ENCODE peak calls at places on chromosome 11, in seven cellular contexts. T is foreskin fibroblast, X is HFF-Myc, V is body of pancreas, P is lower leg skin, Z is neural progenitor cell, G is fibroblast of mammary gland. S is an unnamed sample.

GRCh38 chr11:118078972-118079411 is 2.1 kb downstream of the TMPRSS4 start:
- DNase-seq in Z (no peak), X (no peak), V (no peak), P (no peak), T (no peak), G (no peak), S (no peak)

GRCh38 chr11:70270877-70271634 is 566 bp downstream of the PPFIA1 start:
- DNase-seq in P (no peak), Z (peak), X (no peak), T (peak), G (peak), V (peak), S (peak)

GRCh38 chr11:69830086-69830485 is 10.9 kb upstream of the FGF3 start:
- DNase-seq in V (no peak), Z (no peak), P (no peak), X (no peak), T (no peak), G (no peak), S (no peak)

GRCh38 chr11:60252709-60253108 is 9.8 kb upstream of the MS4A4E start:
- DNase-seq in X (no peak), G (no peak), Z (no peak), P (no peak), T (no peak), V (no peak), S (no peak)

GRCh38 chr11:125443767-125444311 is 52.2 kb downstream of the FEZ1 start:
- DNase-seq in G (no peak), X (no peak), Z (peak), V (no peak), T (no peak), P (no peak), S (no peak)

GRCh38 chr11:19241260-19242183 is 777 bp upstream of the E2F8 start:
- DNase-seq in V (peak), Z (peak), G (no peak), P (no peak), X (no peak), T (peak), S (peak)

GRCh38 chr11:69463892-69464620 is 17.4 kb upstream of the LINC01488 start:
- DNase-seq in T (no peak), V (no peak), P (no peak), Z (no peak), X (no peak), G (no peak), S (no peak)

GRCh38 chr11:33742249-33742851 is 6.1 kb upstream of the CD59 start:
- DNase-seq in T (peak), V (no peak), G (peak), X (no peak), Z (no peak), P (no peak), S (no peak)

GRCh38 chr11:77090046-77090372 is 12.6 kb upstream of the OMP start:
- DNase-seq in T (no peak), Z (no peak), V (no peak), P (no peak), X (no peak), G (no peak), S (no peak)
- TF ChIP-seq CTCF in T (no peak), Z (no peak), V (no peak), P (no peak), X (no peak), G (no peak), S (no peak)

GRCh38 chr11:64284048-64284961 is at the start of gene BAD:
- DNase-seq in T (peak), V (peak), X (no peak), P (peak), Z (peak), G (peak), S (peak)
- TF ChIP-seq CTCF in T (no peak), V (no peak), X (no peak), P (no peak), Z (no peak), G (no peak), S (no peak)

GRCh38 chr11:102007567-102008437 is 39.4 kb upstream of the CFAP300 start:
- DNase-seq in Z (peak), T (peak), X (peak), V (no peak), P (no peak), G (peak), S (no peak)
- TF ChIP-seq CTCF in Z (peak), T (no peak), X (peak), V (peak), P (no peak), G (peak), S (peak)

GRCh38 chr11:96134622-96135021 is 208.4 kb downstream of the MAML2 start:
- DNase-seq in V (no peak), P (no peak), G (no peak), Z (no peak), T (no peak), X (no peak), S (no peak)

GRCh38 chr11:96137357-96137756 is 205.6 kb downstream of the MAML2 start:
- DNase-seq in G (no peak), Z (no peak), V (no peak), X (no peak), T (no peak), P (no peak), S (no peak)

GRCh38 chr11:96132437-96132836 is 208.5 kb upstream of the MTMR2 start:
- DNase-seq in P (no peak), T (no peak), Z (no peak), G (no peak), V (no peak), X (no peak), S (no peak)

GRCh38 chr11:96139692-96140091 is 203.3 kb downstream of the MAML2 start:
- DNase-seq in X (no peak), V (no peak), G (no peak), Z (no peak), T (no peak), P (no peak), S (no peak)

DNA sequence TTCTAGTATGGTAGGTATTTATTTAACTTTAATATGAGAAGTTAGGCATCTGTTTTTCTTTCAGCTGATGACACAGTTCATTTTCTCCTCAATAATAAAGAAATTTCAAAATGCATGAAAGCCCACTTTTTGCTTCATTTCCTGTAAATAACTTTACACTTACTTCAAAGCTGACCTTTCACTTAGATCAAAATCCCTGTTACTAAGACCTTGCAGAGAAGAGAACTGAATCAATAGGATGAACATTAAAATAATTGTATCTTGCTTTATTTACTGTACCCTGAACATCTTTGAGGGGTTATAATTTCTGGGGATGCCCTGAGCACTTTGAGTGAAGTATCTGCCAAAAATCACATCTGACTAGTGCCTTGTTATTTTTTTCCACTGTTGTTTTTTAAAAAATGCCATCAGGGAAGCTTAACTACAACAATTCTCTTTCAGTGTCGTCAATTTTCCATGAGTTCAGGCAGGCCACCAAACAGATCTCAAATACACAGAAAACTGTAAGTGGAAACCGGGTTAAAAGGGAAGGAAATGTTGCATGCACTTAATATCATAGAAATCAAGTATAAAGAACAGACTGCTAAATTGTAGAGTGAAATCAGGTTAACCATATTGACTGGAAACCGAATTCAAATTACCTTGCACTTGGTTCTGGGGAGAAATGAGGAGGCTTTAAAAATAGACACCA is 206.2 kb downstream of the MAML2 start:
- DNase-seq in P (no peak), T (peak), X (no peak), V (no peak), G (no peak), Z (no peak), S (no peak)
- TF ChIP-seq CTCF in P (no peak), T (no peak), X (no peak), V (no peak), G (no peak), Z (no peak), S (no peak)

GRCh38 chr11:82494988-82495432 is 238.7 kb downstream of the FAM181B start:
- DNase-seq in Z (peak), V (peak), P (no peak), T (no peak), G (peak), X (no peak), S (no peak)
- TF ChIP-seq CTCF in Z (peak), V (peak), P (no peak), T (no peak), G (peak), X (no peak), S (no peak)

GRCh38 chr11:86288776-86289507 is 13.1 kb upstream of the HIKESHI start:
- DNase-seq in P (no peak), Z (no peak), V (no peak), G (no peak), X (no peak), T (peak), S (no peak)
- TF ChIP-seq CTCF in P (no peak), Z (no peak), V (no peak), G (no peak), X (no peak), T (no peak), S (no peak)

GRCh38 chr11:4546876-4547275 is 1.9 kb downstream of the OR52M1 start:
- DNase-seq in V (no peak), P (no peak), Z (no peak), X (no peak), T (no peak), G (no peak), S (no peak)

GRCh38 chr11:4551346-4551979 is 6.5 kb downstream of the OR52M1 start:
- DNase-seq in G (no peak), X (no peak), V (no peak), Z (peak), T (peak), P (no peak), S (no peak)
- TF ChIP-seq CTCF in G (peak), X (peak), V (no peak), Z (peak), T (no peak), P (no peak), S (peak)

GRCh38 chr11:2395856-2396255 is 4.7 kb upstream of the TSSC4 start:
- DNase-seq in X (no peak), G (no peak), Z (no peak), V (no peak), T (no peak), P (no peak), S (no peak)
- TF ChIP-seq CTCF in X (no peak), G (no peak), Z (no peak), V (no peak), T (no peak), P (no peak), S (no peak)

GRCh38 chr11:250740-251299 is 14.0 kb downstream of the PSMD13 start:
- DNase-seq in V (peak), P (peak), G (peak), T (peak), X (no peak), Z (peak), S (peak)
- TF ChIP-seq CTCF in V (peak), P (no peak), G (peak), T (peak), X (peak), Z (peak), S (peak)

S was measured in endothelial cell.